ENCODE peak calls at places on chromosomes 16 and 17, in seven cellular contexts. F, R, B, E, G, I and A are unnamed samples.

GRCh38 chr16:77551352-77551751 is 116.5 kb upstream of the ADAMTS18 start:
- DNase-seq in F (no peak), R (peak; percentile 63), B (no peak), E (no peak), G (no peak), I (no peak), A (peak; percentile 32)

GRCh38 chr17:3754458-3755334 is 31.0 kb downstream of the HASPIN start:
- DNase-seq in F (peak; percentile 95), R (no peak), B (no peak), E (peak; percentile 91), G (peak; percentile 96), I (peak; percentile 96), A (no peak)

GRCh38 chr17:38735161-38735997 is 5.2 kb downstream of the CISD3 start:
- DNase-seq in F (peak; percentile 81), R (peak; percentile 56), B (peak; percentile 38), E (no peak), G (peak; percentile 66), I (no peak), A (no peak)

GRCh38 chr16:88049561-88050545 is 98.6 kb downstream of the BANP start:
- DNase-seq in F (no peak), R (no peak), B (no peak), E (no peak), G (no peak), I (no peak), A (no peak)

GRCh38 chr17:55448681-55449080 is 27.0 kb upstream of the MMD start:
- DNase-seq in F (no peak), R (peak; percentile 45), B (peak; percentile 84), E (no peak), G (no peak), I (no peak), A (no peak)

GRCh38 chr16:56933828-56934598 is 2.1 kb downstream of the HERPUD1 start:
- DNase-seq in F (no peak), R (no peak), B (no peak), E (no peak), G (no peak), I (no peak), A (no peak)

GRCh38 chr17:72603346-72604242 is 482.8 kb downstream of the SOX9 start:
- DNase-seq in F (no peak), R (peak; percentile 25), B (peak; percentile 63), E (no peak), G (no peak), I (peak; percentile 87), A (peak; percentile 95)

GRCh38 chr16:31331807-31332301 is 23.1 kb upstream of the ITGAX start:
- DNase-seq in F (no peak), R (no peak), B (no peak), E (no peak), G (no peak), I (peak; percentile 9), A (no peak)

GRCh38 chr17:55563363-55563762 is 52.1 kb upstream of the SMIM36 start:
- DNase-seq in F (no peak), R (no peak), B (peak; percentile 20), E (no peak), G (no peak), I (no peak), A (no peak)

GRCh38 chr17:35890774-35891155 is 10.6 kb upstream of the CCL5 start:
- DNase-seq in F (no peak), R (no peak), B (no peak), E (no peak), G (peak; percentile 54), I (no peak), A (no peak)

GRCh38 chr16:27169511-27170071 is 33.7 kb upstream of the KDM8 start:
- DNase-seq in F (no peak), R (peak; percentile 95), B (peak; percentile 69), E (no peak), G (peak; percentile 28), I (peak; percentile 76), A (peak; percentile 98)

GRCh38 chr17:31811021-31811565 is 48.0 kb downstream of the COPRS start:
- DNase-seq in F (no peak), R (peak; percentile 63), B (peak; percentile 33), E (no peak), G (no peak), I (no peak), A (no peak)

GRCh38 chr17:54991567-54991966 is 23.0 kb downstream of the STXBP4 start:
- DNase-seq in F (no peak), R (no peak), B (no peak), E (no peak), G (no peak), I (no peak), A (no peak)

GRCh38 chr17:41451154-41451728 is 10.5 kb upstream of the KRT38 start:
- DNase-seq in F (no peak), R (peak; percentile 21), B (no peak), E (no peak), G (no peak), I (no peak), A (no peak)

GRCh38 chr17:248337-249235 is 67.1 kb upstream of the DOC2B start:
- DNase-seq in F (peak; percentile 65), R (no peak), B (no peak), E (no peak), G (peak; percentile 5), I (no peak), A (no peak)

GRCh38 chr17:45310380-45311324 is 6.2 kb downstream of the MAP3K14 start:
- DNase-seq in F (no peak), R (peak; percentile 50), B (peak; percentile 76), E (no peak), G (peak; percentile 84), I (no peak), A (no peak)

GRCh38 chr17:45309400-45309799 is 7.4 kb downstream of the MAP3K14 start:
- DNase-seq in F (no peak), R (no peak), B (no peak), E (no peak), G (no peak), I (no peak), A (no peak)

GRCh38 chr17:45312477-45313418 is 4.1 kb downstream of the MAP3K14 start:
- DNase-seq in F (no peak), R (no peak), B (no peak), E (no peak), G (no peak), I (no peak), A (no peak)

GRCh38 chr17:45311762-45312476 is 4.9 kb downstream of the MAP3K14 start:
- DNase-seq in F (peak; percentile 82), R (no peak), B (no peak), E (no peak), G (peak; percentile 89), I (peak; percentile 96), A (peak; percentile 39)

DNA sequence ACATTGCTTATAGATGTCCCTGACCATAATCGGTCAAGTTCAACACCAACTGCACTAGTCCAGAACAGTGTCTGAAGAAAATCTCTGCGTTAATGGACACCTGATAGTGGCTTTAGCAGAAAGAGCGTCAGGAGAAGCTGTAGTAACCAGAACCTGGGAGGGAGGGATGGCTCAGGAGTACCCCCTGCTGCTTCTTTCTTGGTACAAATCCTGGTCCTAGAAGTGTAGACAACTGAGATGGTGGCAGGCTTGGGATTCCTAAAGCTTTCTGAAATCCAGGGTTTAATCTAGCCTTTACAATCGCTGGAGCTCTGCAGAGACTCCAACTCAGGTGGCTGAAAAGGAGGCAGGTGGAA is 5.4 kb downstream of the MAP3K14 start:
- DNase-seq in F (no peak), R (no peak), B (no peak), E (no peak), G (no peak), I (no peak), A (no peak)
- H3K27ac ChIP-seq in F (peak overlapping the region; percentile 87), R (no peak overlapping the region), B (no peak overlapping the region), E (no peak overlapping the region), G (peak overlapping the region; percentile 99), I (peak overlapping the region; percentile 1), A (no peak overlapping the region)

DNA sequence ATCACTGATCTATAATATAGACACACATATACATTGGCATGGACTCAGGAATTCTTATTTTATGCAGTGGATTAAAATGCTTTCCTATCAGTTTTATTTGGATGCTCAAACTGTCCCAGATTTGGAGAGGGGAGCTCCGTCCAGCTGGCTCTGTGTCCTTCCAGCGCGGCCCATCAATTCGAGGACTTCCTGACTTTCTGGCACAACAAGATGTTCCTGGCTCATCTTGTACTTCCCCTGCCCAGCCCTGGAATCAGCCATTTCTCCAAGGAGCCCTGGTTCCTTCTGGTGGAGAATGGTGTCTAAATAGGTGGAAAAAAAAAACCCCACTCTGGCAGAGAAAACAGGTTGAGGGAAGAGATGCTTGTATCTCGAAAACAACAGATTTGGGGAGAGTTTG is 94.5 kb downstream of the CRISPLD2 start:
- DNase-seq in F (no peak), R (no peak), B (no peak), E (no peak), G (no peak), I (no peak), A (no peak)
- H3K27me3 ChIP-seq in F (no peaks in the 10 kb centered on the region), R (peaks cover 5% of the 10 kb centered on the region), B (peaks cover 13% of the 10 kb centered on the region), E (no peaks in the 10 kb centered on the region), G (peaks cover 8% of the 10 kb centered on the region), I (peaks cover 7% of the 10 kb centered on the region), A (peaks cover 2% of the 10 kb centered on the region)

DNA sequence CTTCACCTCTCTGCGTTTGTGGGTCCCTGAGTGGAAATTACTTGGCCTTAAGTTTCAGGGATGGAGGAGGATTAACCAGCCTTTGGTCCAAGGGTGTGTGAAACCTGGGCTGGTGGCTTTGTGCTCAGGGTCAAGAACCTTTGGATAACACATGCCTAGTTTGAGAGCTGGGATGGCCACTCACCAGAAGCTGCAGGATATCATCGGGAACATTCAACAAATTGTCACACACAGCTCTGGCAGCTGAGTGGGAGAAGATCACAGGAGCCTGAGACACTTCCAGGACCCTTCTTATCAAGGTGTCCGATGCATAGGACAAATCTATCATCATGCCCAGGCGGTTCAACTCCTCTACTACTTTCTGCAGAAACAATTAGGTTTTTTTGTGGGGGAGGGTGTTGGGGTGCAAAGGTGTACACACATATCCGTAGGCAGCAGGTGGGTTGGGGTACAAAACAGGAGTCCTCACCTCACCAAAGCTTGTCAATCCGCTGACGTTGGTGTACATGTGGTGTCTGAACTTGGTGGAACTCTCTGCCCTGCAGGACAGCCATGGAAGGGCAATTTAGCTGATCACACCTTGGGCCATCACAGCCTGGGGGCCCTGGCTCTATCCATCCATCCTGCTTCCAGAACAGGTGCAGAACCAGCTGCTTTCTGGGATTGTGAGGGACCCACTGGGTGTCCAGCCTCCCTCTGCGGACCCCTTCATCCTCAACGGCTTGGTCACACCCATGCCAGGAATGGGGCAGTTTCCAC is 2.7 kb downstream of the DPEP3 start:
- DNase-seq in F (no peak), R (no peak), B (no peak), E (no peak), G (no peak), I (no peak), A (no peak)
- H3K4me3 ChIP-seq in F (no peak overlapping the region), R (no peak overlapping the region), B (no peak overlapping the region), E (no peak overlapping the region), G (no peak overlapping the region), I (no peak overlapping the region), A (no peak overlapping the region)

GRCh38 chr16:75566040-75566888 is at the start of gene GABARAPL2:
- DNase-seq in F (peak; percentile 94), R (peak; percentile 80), B (peak; percentile 70), E (no peak), G (peak; percentile 90), I (peak; percentile 70), A (peak; percentile 55)

GRCh38 chr16:75565640-75566039 is 539 bp upstream of the GABARAPL2 start:
- DNase-seq in F (no peak), R (no peak), B (no peak), E (no peak), G (no peak), I (no peak), A (no peak)

GRCh38 chr16:75567911-75568310 is 1.7 kb downstream of the GABARAPL2 start:
- DNase-seq in F (no peak), R (no peak), B (no peak), E (no peak), G (no peak), I (no peak), A (no peak)

GRCh38 chr16:75570351-75571104 is 4.3 kb downstream of the GABARAPL2 start:
- DNase-seq in F (no peak), R (no peak), B (no peak), E (no peak), G (no peak), I (no peak), A (no peak)

GRCh38 chr16:75566889-75567255 is 693 bp downstream of the GABARAPL2 start:
- DNase-seq in F (no peak), R (no peak), B (no peak), E (no peak), G (peak; percentile 14), I (no peak), A (no peak)
- H3K27ac ChIP-seq in F (peak overlapping the region; percentile 87), R (peak overlapping the region; percentile 89), B (peak overlapping the region; percentile 65), E (no peak overlapping the region), G (peak overlapping the region; percentile 87), I (peak overlapping the region; percentile 69), A (no peak overlapping the region)